ENCODE peak calls at places on chromosomes 1 and 21, in six cellular contexts. One of them, this sample, is unnamed.

GRCh38 chr1:222877854-222878253 is 63.0 kb downstream of the DISP1 start:
- DNase-seq in stimulated activated CD4-positive, alpha-beta T cell treated with anti-CD3 and anti-CD28 coated beads, Interleukin-2, amount 100 ng/mL, for 24 hours: no peak
- DNase-seq in activated CD4-positive, alpha-beta T cell treated with anti-CD3 and anti-CD28 coated beads for 36 hours: no peak
- DNase-seq in AML-193: no peak
- DNase-seq in NCI-H1105 treated with DMSO at 0.1 percent for 48 hours: no peak
- DNase-seq in dorsolateral prefrontal cortex: no peak
- DNase-seq in this sample: no peak

GRCh38 chr21:19244502-19245187 is 841.1 kb upstream of the TMPRSS15 start:
- DNase-seq in stimulated activated CD4-positive, alpha-beta T cell treated with anti-CD3 and anti-CD28 coated beads, Interleukin-2, amount 100 ng/mL, for 24 hours: no peak
- DNase-seq in activated CD4-positive, alpha-beta T cell treated with anti-CD3 and anti-CD28 coated beads for 36 hours: no peak
- DNase-seq in AML-193: no peak
- DNase-seq in NCI-H1105 treated with DMSO at 0.1 percent for 48 hours: no peak
- DNase-seq in dorsolateral prefrontal cortex: no peak
- DNase-seq in this sample: no peak

GRCh38 chr1:67888208-67888607 is 54.9 kb upstream of the GNG12 start:
- DNase-seq in stimulated activated CD4-positive, alpha-beta T cell treated with anti-CD3 and anti-CD28 coated beads, Interleukin-2, amount 100 ng/mL, for 24 hours: no peak
- DNase-seq in activated CD4-positive, alpha-beta T cell treated with anti-CD3 and anti-CD28 coated beads for 36 hours: no peak
- DNase-seq in AML-193: no peak
- DNase-seq in NCI-H1105 treated with DMSO at 0.1 percent for 48 hours: no peak
- DNase-seq in dorsolateral prefrontal cortex: no peak
- DNase-seq in this sample: no peak

GRCh38 chr1:59375321-59376220 is 78.7 kb downstream of the FGGY start:
- DNase-seq in stimulated activated CD4-positive, alpha-beta T cell treated with anti-CD3 and anti-CD28 coated beads, Interleukin-2, amount 100 ng/mL, for 24 hours: no peak
- DNase-seq in activated CD4-positive, alpha-beta T cell treated with anti-CD3 and anti-CD28 coated beads for 36 hours: no peak
- DNase-seq in AML-193: no peak
- DNase-seq in NCI-H1105 treated with DMSO at 0.1 percent for 48 hours: no peak
- DNase-seq in dorsolateral prefrontal cortex: no peak
- DNase-seq in this sample: no peak

GRCh38 chr21:28699591-28700259 is 293.0 kb downstream of the LTN1 start:
- DNase-seq in stimulated activated CD4-positive, alpha-beta T cell treated with anti-CD3 and anti-CD28 coated beads, Interleukin-2, amount 100 ng/mL, for 24 hours: no peak
- DNase-seq in activated CD4-positive, alpha-beta T cell treated with anti-CD3 and anti-CD28 coated beads for 36 hours: no peak
- DNase-seq in AML-193: no peak
- DNase-seq in NCI-H1105 treated with DMSO at 0.1 percent for 48 hours: no peak
- DNase-seq in dorsolateral prefrontal cortex: no peak
- DNase-seq in this sample: no peak

GRCh38 chr1:246492611-246493245 is 14.4 kb downstream of the SMYD3 start:
- DNase-seq in stimulated activated CD4-positive, alpha-beta T cell treated with anti-CD3 and anti-CD28 coated beads, Interleukin-2, amount 100 ng/mL, for 24 hours: peak; percentile 47
- DNase-seq in activated CD4-positive, alpha-beta T cell treated with anti-CD3 and anti-CD28 coated beads for 36 hours: peak; percentile 78
- DNase-seq in AML-193: peak; percentile 50
- DNase-seq in NCI-H1105 treated with DMSO at 0.1 percent for 48 hours: peak; percentile 36
- DNase-seq in dorsolateral prefrontal cortex: peak; percentile 76
- DNase-seq in this sample: no peak

GRCh38 chr1:55305735-55306134 is 90.6 kb upstream of the USP24 start:
- DNase-seq in stimulated activated CD4-positive, alpha-beta T cell treated with anti-CD3 and anti-CD28 coated beads, Interleukin-2, amount 100 ng/mL, for 24 hours: no peak
- DNase-seq in activated CD4-positive, alpha-beta T cell treated with anti-CD3 and anti-CD28 coated beads for 36 hours: peak; percentile 24
- DNase-seq in AML-193: no peak
- DNase-seq in NCI-H1105 treated with DMSO at 0.1 percent for 48 hours: no peak
- DNase-seq in dorsolateral prefrontal cortex: no peak
- DNase-seq in this sample: no peak

GRCh38 chr1:235708390-235708962 is 58.9 kb upstream of the GNG4 start:
- DNase-seq in stimulated activated CD4-positive, alpha-beta T cell treated with anti-CD3 and anti-CD28 coated beads, Interleukin-2, amount 100 ng/mL, for 24 hours: no peak
- DNase-seq in activated CD4-positive, alpha-beta T cell treated with anti-CD3 and anti-CD28 coated beads for 36 hours: peak; percentile 7
- DNase-seq in AML-193: no peak
- DNase-seq in NCI-H1105 treated with DMSO at 0.1 percent for 48 hours: peak; percentile 1
- DNase-seq in dorsolateral prefrontal cortex: no peak
- DNase-seq in this sample: no peak

GRCh38 chr1:27521336-27522147 is 31.6 kb upstream of the WASF2 start:
- DNase-seq in stimulated activated CD4-positive, alpha-beta T cell treated with anti-CD3 and anti-CD28 coated beads, Interleukin-2, amount 100 ng/mL, for 24 hours: peak; percentile 54
- DNase-seq in activated CD4-positive, alpha-beta T cell treated with anti-CD3 and anti-CD28 coated beads for 36 hours: peak; percentile 75
- DNase-seq in AML-193: no peak
- DNase-seq in NCI-H1105 treated with DMSO at 0.1 percent for 48 hours: no peak
- DNase-seq in dorsolateral prefrontal cortex: peak; percentile 65
- DNase-seq in this sample: peak; percentile 56

GRCh38 chr1:212630159-212630900 is 21.8 kb downstream of the ATF3 start:
- DNase-seq in stimulated activated CD4-positive, alpha-beta T cell treated with anti-CD3 and anti-CD28 coated beads, Interleukin-2, amount 100 ng/mL, for 24 hours: peak; percentile 68
- DNase-seq in activated CD4-positive, alpha-beta T cell treated with anti-CD3 and anti-CD28 coated beads for 36 hours: peak; percentile 80
- DNase-seq in AML-193: peak; percentile 87
- DNase-seq in NCI-H1105 treated with DMSO at 0.1 percent for 48 hours: peak; percentile 3
- DNase-seq in dorsolateral prefrontal cortex: peak; percentile 51
- DNase-seq in this sample: peak; percentile 21

GRCh38 chr1:221611930-221612777 is 129.7 kb downstream of the DUSP10 start:
- DNase-seq in stimulated activated CD4-positive, alpha-beta T cell treated with anti-CD3 and anti-CD28 coated beads, Interleukin-2, amount 100 ng/mL, for 24 hours: no peak
- DNase-seq in activated CD4-positive, alpha-beta T cell treated with anti-CD3 and anti-CD28 coated beads for 36 hours: no peak
- DNase-seq in AML-193: no peak
- DNase-seq in NCI-H1105 treated with DMSO at 0.1 percent for 48 hours: peak; percentile 70
- DNase-seq in dorsolateral prefrontal cortex: peak; percentile 20
- DNase-seq in this sample: no peak

GRCh38 chr1:16984717-16985116 is 4.3 kb upstream of the MFAP2 start:
- DNase-seq in stimulated activated CD4-positive, alpha-beta T cell treated with anti-CD3 and anti-CD28 coated beads, Interleukin-2, amount 100 ng/mL, for 24 hours: no peak
- DNase-seq in activated CD4-positive, alpha-beta T cell treated with anti-CD3 and anti-CD28 coated beads for 36 hours: no peak
- DNase-seq in AML-193: no peak
- DNase-seq in NCI-H1105 treated with DMSO at 0.1 percent for 48 hours: no peak
- DNase-seq in dorsolateral prefrontal cortex: peak; percentile 59
- DNase-seq in this sample: no peak